ENCODE peak calls at places on chromosome 2, in ten cellular contexts. W is dorsolateral prefrontal cortex, Q is cardiac fibroblast, K is lower lobe of right lung, N is mesothelial cell of epicardium, C is H9, O is fibroblast of lung, Z is endothelial cell, L is colonic mucosa, Y is OCI-LY7. H is an unnamed sample.

GRCh38 chr2:29397743-29398142 is 282.5 kb downstream of the CLIP4 start:
- DNase-seq in W (no peak), N (no peak), C (no peak), K (no peak), Y (no peak), O (no peak), L (no peak), Z (no peak), Q (no peak), H (no peak)

GRCh38 chr2:239109041-239109915 is 261.4 kb downstream of the TWIST2 start:
- DNase-seq in Z (no peak), K (no peak), Q (no peak), W (no peak), O (no peak), C (no peak), L (peak; percentile 52), Y (no peak), N (no peak), H (no peak)

GRCh38 chr2:3728104-3729054 is 25.0 kb downstream of the DCDC2C start:
- DNase-seq in O (peak; percentile 76), C (no peak), Q (peak; percentile 65), N (no peak), Y (peak; percentile 46), K (no peak), L (no peak), W (no peak), Z (peak; percentile 47), H (peak; percentile 7)

GRCh38 chr2:120892967-120893667 is 157.4 kb downstream of the GLI2 start:
- DNase-seq in Q (peak; percentile 59), L (no peak), Z (no peak), W (no peak), O (peak; percentile 67), C (no peak), Y (no peak), N (no peak), K (peak; percentile 28), H (no peak)

GRCh38 chr2:132374151-132374550 is 42.5 kb upstream of the GPR39 start:
- DNase-seq in N (no peak), Y (no peak), C (no peak), O (no peak), W (no peak), Q (no peak), Z (no peak), L (no peak), K (no peak), H (no peak)

GRCh38 chr2:37819228-37819627 is 105.9 kb upstream of the RMDN2 start:
- DNase-seq in N (no peak), O (peak; percentile 90), Y (no peak), K (no peak), W (no peak), Z (no peak), C (no peak), L (no peak), Q (peak; percentile 31), H (no peak)

GRCh38 chr2:238236571-238236970 is 3.3 kb downstream of the HES6 start:
- DNase-seq in W (no peak), L (no peak), Z (no peak), K (no peak), O (no peak), N (no peak), C (no peak), Y (no peak), Q (no peak), H (no peak)

GRCh38 chr2:234446404-234447076 is 50.3 kb downstream of the ARL4C start:
- DNase-seq in O (no peak), N (no peak), K (peak; percentile 86), C (no peak), Z (no peak), W (no peak), Y (peak; percentile 93), L (peak; percentile 49), Q (no peak), H (no peak)

GRCh38 chr2:10873171-10873570 is 38.6 kb upstream of the KCNF1 start:
- DNase-seq in Y (no peak), O (no peak), N (no peak), Q (no peak), Z (no peak), L (no peak), K (no peak), C (no peak), W (no peak), H (no peak)

GRCh38 chr2:28395334-28396061 is 2.8 kb downstream of the FOSL2 start:
- DNase-seq in Q (peak; percentile 88), C (no peak), W (no peak), N (no peak), O (peak; percentile 88), Y (no peak), K (peak; percentile 78), Z (no peak), L (peak; percentile 68), H (no peak)

GRCh38 chr2:75065402-75066008 is 107.1 kb downstream of the POLE4 start:
- DNase-seq in O (peak; percentile 8), W (no peak), K (no peak), L (no peak), Z (no peak), N (no peak), Y (no peak), Q (peak; percentile 72), C (no peak), H (no peak)

GRCh38 chr2:82007051-82007664 is 1702.6 kb upstream of the LRRTM1 start:
- DNase-seq in K (no peak), Z (no peak), Q (no peak), Y (no peak), N (no peak), C (no peak), O (no peak), W (no peak), L (no peak), H (no peak)

GRCh38 chr2:215410932-215411285 is 25.0 kb downstream of the FN1 start:
- DNase-seq in C (no peak), W (no peak), N (no peak), O (peak; percentile 98), Y (no peak), K (no peak), Q (peak; percentile 95), Z (no peak), L (no peak), H (peak; percentile 28)

GRCh38 chr2:20073462-20073861 is 22.0 kb upstream of the LAPTM4A start:
- DNase-seq in C (no peak), O (no peak), N (no peak), L (no peak), Z (no peak), W (no peak), Y (no peak), Q (no peak), K (no peak), H (no peak)

GRCh38 chr2:28663359-28663758 is 88.3 kb upstream of the PPP1CB start:
- DNase-seq in C (no peak), W (no peak), Z (no peak), N (no peak), Q (peak; percentile 61), K (no peak), L (no peak), O (peak; percentile 58), Y (no peak), H (no peak)

GRCh38 chr2:25980076-25980887 is 2.0 kb downstream of the KIF3C start:
- DNase-seq in O (no peak), Z (no peak), W (no peak), Y (no peak), K (no peak), Q (no peak), C (no peak), L (no peak), N (no peak), H (no peak)

GRCh38 chr2:239316562-239317465 is 84.0 kb downstream of the HDAC4 start:
- DNase-seq in K (peak; percentile 74), Q (peak; percentile 80), W (peak; percentile 35), O (peak; percentile 71), Z (no peak), N (peak; percentile 3), C (peak; percentile 17), Y (no peak), L (peak; percentile 23), H (no peak)

GRCh38 chr2:105243961-105244360 is 2.4 kb downstream of the GPR45 start:
- DNase-seq in O (no peak), N (no peak), C (peak; percentile 64), K (no peak), W (no peak), L (no peak), Y (peak; percentile 8), Z (peak; percentile 63), Q (no peak), H (no peak)
- TF ChIP-seq CTCF in O (peak; percentile 24), N (peak; percentile 47), C (peak; percentile 81), K (no peak), W (no peak), L (no peak), Y (peak; percentile 68), Z (no peak), Q (peak; percentile 13), H (peak; percentile 37)

GRCh38 chr2:42810971-42811865 is 18.8 kb upstream of the HAAO start:
- DNase-seq in Q (peak; percentile 75), W (peak; percentile 53), C (peak; percentile 78), L (peak; percentile 54), Z (peak; percentile 58), K (peak; percentile 61), Y (no peak), O (peak; percentile 70), N (peak; percentile 35), H (peak; percentile 35)
- TF ChIP-seq CTCF in Q (no peak), W (peak; percentile 4), C (no peak), L (no peak), Z (no peak), K (no peak), Y (no peak), O (no peak), N (no peak), H (no peak)

DNA sequence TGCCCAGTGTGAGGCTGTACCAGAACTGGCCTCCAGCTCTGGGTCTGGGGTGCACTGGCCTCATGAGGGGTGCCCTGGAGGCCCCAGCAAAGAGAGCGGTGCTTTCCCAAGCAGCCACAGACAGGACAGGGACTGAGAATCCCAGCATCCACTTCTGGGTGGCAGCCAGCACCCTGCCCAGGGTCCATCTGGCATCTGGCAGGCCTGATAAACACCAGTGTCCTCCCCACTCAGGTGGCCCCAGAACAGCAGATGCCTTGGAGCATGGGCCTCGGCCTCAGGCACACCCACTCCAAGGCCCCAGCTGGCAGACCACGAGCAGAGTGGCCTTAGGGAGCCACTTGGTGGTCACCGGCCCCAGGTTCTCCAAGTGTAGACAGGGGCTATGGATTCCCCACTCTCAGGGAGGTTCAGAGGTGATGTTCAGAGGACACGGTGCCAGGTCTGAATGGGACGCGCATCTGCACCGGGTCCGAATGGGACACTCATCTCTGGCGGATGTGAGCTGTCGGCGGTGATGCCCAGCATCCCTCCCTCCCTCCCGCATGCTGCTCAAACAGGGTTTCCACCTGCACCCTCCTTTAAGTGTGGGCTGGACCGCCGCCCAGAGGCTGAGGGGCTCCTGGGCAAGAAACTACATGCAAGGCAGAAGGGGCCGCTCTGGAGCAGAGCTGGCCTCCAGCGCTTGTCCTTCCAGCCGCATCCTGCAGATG is 82.2 kb upstream of the GPC1 start:
- DNase-seq in O (no peak), L (no peak), Q (no peak), W (no peak), N (no peak), Z (no peak), C (no peak), K (peak; percentile 34), Y (no peak), H (no peak)
- TF ChIP-seq CTCF in O (no peak), L (no peak), Q (no peak), W (no peak), N (no peak), Z (no peak), C (no peak), K (no peak), Y (no peak), H (no peak)

DNA sequence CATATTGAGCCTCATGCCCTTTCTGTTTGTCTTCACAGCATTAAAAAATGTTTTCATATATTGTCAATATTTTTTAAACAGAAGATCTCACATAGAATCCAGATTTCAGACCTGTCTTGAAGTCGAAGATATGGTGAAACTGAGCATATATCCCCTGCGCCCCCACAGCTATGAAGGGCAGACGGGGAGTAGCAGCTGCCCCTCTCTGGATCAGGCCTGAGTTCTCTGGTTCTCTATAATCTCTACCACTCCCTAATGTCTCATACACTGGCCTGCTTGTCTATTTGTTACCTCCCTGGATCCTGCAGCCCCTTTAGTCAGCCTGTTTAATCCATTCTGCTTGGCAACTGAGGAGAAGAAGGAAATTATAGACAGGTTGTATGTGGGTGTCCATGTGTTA is 122.4 kb downstream of the LNPK start:
- DNase-seq in O (no peak), C (no peak), L (no peak), K (no peak), Y (no peak), Q (no peak), W (no peak), N (no peak), Z (no peak), H (no peak)
- TF ChIP-seq CTCF in O (no peak), C (no peak), L (no peak), K (no peak), Y (no peak), Q (no peak), W (no peak), N (no peak), Z (no peak), H (no peak)